ENCODE peak calls at places on chromosomes 11 and 22, in six cellular contexts. I is right lobe of liver; K is activated CD4-positive, alpha-beta T cell treated with anti-CD3 and anti-CD28 coated beads for 36 hours; O is GM23248; W is CD8-positive, alpha-beta memory T cell; C is naive thymus-derived CD8-positive, alpha-beta T cell. A is an unnamed sample.
A peak's percentile ranks its signal among the peaks of the same experiment; 100 is the strongest.

GRCh38 chr22:44164031-44164430 is 16.7 kb upstream of the PARVG start:
- DNase-seq in K (no peak), C (no peak), O (no peak), I (no peak), W (no peak), A (no peak)

GRCh38 chr22:20403779-20404140 is 9.8 kb downstream of the ZNF74 start:
- DNase-seq in K (no peak), C (no peak), I (peak; percentile 54), O (no peak), W (no peak), A (no peak)

GRCh38 chr11:13384837-13385417 is 78.1 kb downstream of the BTBD10 start:
- DNase-seq in I (no peak), W (no peak), O (peak; percentile 71), C (no peak), K (peak; percentile 49), A (no peak)

GRCh38 chr11:93131709-93132108 is 66.1 kb downstream of the SLC36A4 start:
- DNase-seq in O (no peak), K (no peak), I (no peak), C (no peak), W (no peak), A (no peak)

GRCh38 chr11:68959465-68960298 is 21.1 kb downstream of the MRGPRD start:
- DNase-seq in K (no peak), I (no peak), C (no peak), O (no peak), W (no peak), A (peak; percentile 52)

GRCh38 chr11:14364322-14364721 is 5.3 kb upstream of the RRAS2 start:
- DNase-seq in I (no peak), K (no peak), O (no peak), C (no peak), W (no peak), A (no peak)

GRCh38 chr11:292211-293121 is 3.5 kb downstream of the PGGHG start:
- DNase-seq in O (no peak), C (no peak), W (no peak), K (peak; percentile 12), I (no peak), A (no peak)

GRCh38 chr11:111852103-111852502 is 19.3 kb downstream of the ALG9 start:
- DNase-seq in W (no peak), O (no peak), I (no peak), C (no peak), K (no peak), A (no peak)

GRCh38 chr11:85029964-85030363 is 597.2 kb downstream of the DLG2 start:
- DNase-seq in W (no peak), K (no peak), C (no peak), O (peak; percentile 60), I (no peak), A (no peak)

GRCh38 chr11:119144825-119145476 is 3.9 kb upstream of the ABCG4 start:
- DNase-seq in W (no peak), I (peak; percentile 63), K (peak; percentile 58), C (no peak), O (peak; percentile 81), A (peak; percentile 22)

GRCh38 chr22:46091277-46091977 is 58.9 kb upstream of the PPARA start:
- DNase-seq in K (no peak), W (no peak), I (no peak), C (no peak), O (no peak), A (no peak)

GRCh38 chr11:44258190-44258489 is 51.8 kb downstream of the ALX4 start:
- DNase-seq in K (no peak), I (no peak), W (no peak), O (peak; percentile 33), C (no peak), A (no peak)

GRCh38 chr11:62791501-62792192 is at the start of gene TMEM223:
- DNase-seq in W (peak; percentile 83), O (peak; percentile 95), C (peak; percentile 85), K (peak; percentile 95), I (peak; percentile 91), A (peak; percentile 93)

GRCh38 chr22:48577014-48577690 is 1250.5 kb downstream of the BRD1 start:
- DNase-seq in O (no peak), W (no peak), C (no peak), I (no peak), K (no peak), A (no peak)

GRCh38 chr22:19917389-19918138 is 24.0 kb upstream of the COMT start:
- DNase-seq in I (no peak), O (no peak), C (no peak), K (no peak), W (no peak), A (no peak)

GRCh38 chr22:24822471-24822870 is 16.5 kb downstream of the SGSM1 start:
- DNase-seq in I (no peak), O (no peak), W (no peak), C (no peak), K (no peak), A (no peak)

GRCh38 chr22:30182365-30182764 is 64.2 kb downstream of the LIF start:
- DNase-seq in O (no peak), C (no peak), I (no peak), K (no peak), W (no peak), A (no peak)

GRCh38 chr11:86257446-86257845 is 12.9 kb downstream of the EED start:
- DNase-seq in K (no peak), C (no peak), W (no peak), O (no peak), I (no peak), A (no peak)

GRCh38 chr22:20771918-20772625 is 1.8 kb upstream of the SERPIND1 start:
- DNase-seq in I (peak; percentile 77), K (no peak), C (no peak), O (no peak), W (no peak), A (no peak)

GRCh38 chr11:123020968-123021367 is 39.3 kb upstream of the BSX start:
- DNase-seq in O (peak; percentile 84), W (peak; percentile 7), K (peak; percentile 58), C (peak; percentile 28), I (no peak), A (no peak)

GRCh38 chr11:16605440-16605970 is 132.9 kb upstream of the C11orf58 start:
- DNase-seq in W (no peak), K (no peak), O (peak; percentile 39), C (no peak), I (peak; percentile 58), A (no peak)

GRCh38 chr11:117829369-117829725 is 4.8 kb upstream of the FXYD2 start:
- DNase-seq in C (no peak), K (no peak), W (no peak), O (no peak), I (peak; percentile 41), A (no peak)

GRCh38 chr22:46942816-46943783 is 180.7 kb downstream of the TBC1D22A start:
- DNase-seq in O (no peak), W (no peak), I (no peak), K (no peak), C (no peak), A (no peak)

GRCh38 chr22:42808516-42808915 is 48.6 kb downstream of the ARFGAP3 start:
- DNase-seq in W (no peak), I (no peak), O (no peak), K (no peak), C (no peak), A (no peak)

GRCh38 chr11:6405039-6405667 is 13.7 kb downstream of the APBB1 start:
- DNase-seq in K (peak; percentile 18), W (no peak), O (no peak), I (no peak), C (no peak), A (no peak)

GRCh38 chr11:35555238-35555887 is 29.9 kb upstream of the PAMR1 start:
- DNase-seq in I (no peak), K (no peak), W (no peak), O (peak; percentile 82), C (no peak), A (no peak)

GRCh38 chr11:124219126-124219525 is 21.8 kb upstream of the OR8G1 start:
- DNase-seq in C (no peak), I (no peak), K (no peak), W (no peak), O (no peak), A (no peak)

GRCh38 chr22:31343235-31344191 is 2.6 kb downstream of the PATZ1 start:
- DNase-seq in K (peak; percentile 58), C (no peak), W (no peak), I (no peak), O (no peak), A (peak; percentile 16)

GRCh38 chr11:92131289-92131890 is 93.2 kb upstream of the FAT3 start:
- DNase-seq in W (no peak), K (no peak), O (peak; percentile 74), I (no peak), C (no peak), A (no peak)

GRCh38 chr22:27638329-27639179 is 163.0 kb downstream of the MN1 start:
- DNase-seq in K (no peak), I (no peak), O (no peak), W (no peak), C (no peak), A (no peak)

GRCh38 chr11:134277176-134278001 is 1.2 kb downstream of the GLB1L3 start:
- DNase-seq in K (no peak), O (peak; percentile 10), C (no peak), W (no peak), I (no peak), A (no peak)

A was measured in SJSA1.